ENCODE peak calls at places on chromosome 20, in eight cellular contexts. V is right lobe of liver, Y is NCI-H1105, B is kidney, G is NCI-H1436, I is NCI-H1092 treated with DMSO at 0.1 percent for 48 hours, P is fibroblast of pulmonary artery, R is NCI-H446. N is an unnamed sample.

GRCh38 chr20:13819885-13820645 is 35.2 kb downstream of the NDUFAF5 start:
- DNase-seq in G (peak; percentile 22), Y (peak; percentile 49), V (peak; percentile 22), R (peak; percentile 7), I (peak; percentile 71), P (peak; percentile 64), B (no peak), N (peak; percentile 80)

GRCh38 chr20:2387180-2387577 is 6.5 kb downstream of the TGM6 start:
- DNase-seq in V (no peak), G (no peak), R (peak; percentile 8), P (peak; percentile 33), B (no peak), Y (peak; percentile 16), I (no peak), N (no peak)

GRCh38 chr20:61437280-61438206 is 185.5 kb downstream of the CDH4 start:
- DNase-seq in V (no peak), B (peak; percentile 22), P (peak; percentile 95), Y (no peak), G (no peak), I (no peak), R (no peak), N (no peak)

GRCh38 chr20:64244281-64244805 is 11.2 kb upstream of the PCMTD2 start:
- DNase-seq in P (no peak), V (no peak), B (no peak), I (no peak), G (no peak), Y (no peak), R (no peak), N (peak; percentile 41)

GRCh38 chr20:20009784-20010253 is 7.3 kb upstream of the NAA20 start:
- DNase-seq in V (peak; percentile 45), G (no peak), Y (no peak), P (no peak), R (no peak), B (no peak), I (peak; percentile 77), N (no peak)

GRCh38 chr20:38165089-38165965 is at the start of gene TGM2:
- DNase-seq in R (no peak), G (no peak), Y (no peak), I (peak; percentile 37), B (peak; percentile 95), V (peak; percentile 96), P (peak; percentile 82), N (peak; percentile 26)

GRCh38 chr20:46139908-46140482 is 21.9 kb downstream of the CD40 start:
- DNase-seq in V (no peak), P (no peak), I (peak; percentile 69), G (peak; percentile 68), Y (peak; percentile 97), R (no peak), B (no peak), N (peak; percentile 98)

GRCh38 chr20:36121981-36122930 is 32.3 kb upstream of the EPB41L1 start:
- DNase-seq in R (no peak), I (no peak), Y (no peak), P (no peak), V (no peak), B (peak; percentile 92), G (no peak), N (peak; percentile 18)

GRCh38 chr20:62616728-62617621 is 25.3 kb upstream of the SLCO4A1 start:
- DNase-seq in G (peak; percentile 64), R (no peak), V (peak; percentile 79), Y (peak; percentile 66), I (peak; percentile 31), B (peak; percentile 93), P (peak; percentile 70), N (peak; percentile 79)

GRCh38 chr20:47143658-47144057 is 212.8 kb downstream of the ZMYND8 start:
- DNase-seq in V (no peak), B (no peak), P (no peak), I (no peak), Y (no peak), G (no peak), R (no peak), N (no peak)

GRCh38 chr20:21523398-21523868 is 9.6 kb upstream of the NKX2-2 start:
- DNase-seq in B (no peak), G (no peak), V (no peak), Y (peak; percentile 52), P (no peak), I (no peak), R (no peak), N (no peak)

GRCh38 chr20:50478162-50479036 is 31.8 kb upstream of the PTPN1 start:
- DNase-seq in G (peak; percentile 28), I (peak; percentile 17), B (peak; percentile 86), R (no peak), Y (no peak), V (peak; percentile 72), P (peak; percentile 64), N (peak; percentile 33)

GRCh38 chr20:45911486-45912343 is at the start of gene PLTP:
- DNase-seq in Y (peak; percentile 54), R (no peak), V (peak; percentile 69), G (no peak), B (peak; percentile 95), I (no peak), P (peak; percentile 75), N (peak; percentile 48)

GRCh38 chr20:53390780-53391179 is 202.9 kb downstream of the ZNF217 start:
- DNase-seq in R (no peak), G (no peak), Y (no peak), V (no peak), B (no peak), P (no peak), I (no peak), N (no peak)

GRCh38 chr20:38435555-38435939 is 419 bp upstream of the SNHG17 start:
- DNase-seq in R (no peak), V (no peak), I (no peak), Y (no peak), B (no peak), G (no peak), P (peak; percentile 67), N (no peak)

GRCh38 chr20:45419188-45420091 is 3.5 kb downstream of the PIGT start:
- DNase-seq in B (no peak), P (peak; percentile 99), R (no peak), I (peak; percentile 97), Y (peak; percentile 24), V (peak; percentile 45), G (peak; percentile 6), N (peak; percentile 98)

GRCh38 chr20:37378785-37379598 is 33.1 kb downstream of the SRC start:
- DNase-seq in Y (no peak), R (no peak), P (peak; percentile 57), V (no peak), B (peak; percentile 59), G (no peak), I (no peak), N (no peak)

GRCh38 chr20:45924391-45925261 is 9.9 kb upstream of the PCIF1 start:
- DNase-seq in V (no peak), P (peak; percentile 64), B (no peak), I (no peak), Y (no peak), G (no peak), R (no peak), N (no peak)

GRCh38 chr20:45867811-45868176 is 10.4 kb downstream of the ZSWIM3 start:
- DNase-seq in R (no peak), I (no peak), B (no peak), G (no peak), Y (no peak), V (no peak), P (peak; percentile 40), N (no peak)

GRCh38 chr20:1440024-1440423 is 26.6 kb downstream of the NSFL1C start:
- DNase-seq in Y (no peak), B (no peak), P (peak; percentile 26), R (no peak), G (no peak), I (no peak), V (no peak), N (no peak)

GRCh38 chr20:34709836-34710567 is 5.9 kb downstream of the TP53INP2 start:
- DNase-seq in I (peak; percentile 80), V (peak; percentile 70), R (no peak), P (no peak), G (peak; percentile 77), B (peak; percentile 84), Y (peak; percentile 74), N (peak; percentile 84)

GRCh38 chr20:717817-718216 is 42.2 kb upstream of the SCRT2 start:
- DNase-seq in V (no peak), P (no peak), Y (no peak), G (no peak), R (no peak), I (no peak), B (no peak), N (no peak)

GRCh38 chr20:4117867-4118266 is 102.5 kb upstream of the RNF24 start:
- DNase-seq in R (no peak), P (no peak), Y (no peak), V (no peak), B (no peak), G (no peak), I (no peak), N (no peak)

GRCh38 chr20:47391276-47392010 is 34.9 kb upstream of the ZMYND8 start:
- DNase-seq in G (no peak), V (no peak), P (no peak), B (no peak), I (no peak), R (no peak), Y (no peak), N (no peak)

GRCh38 chr20:17650301-17650761 is 31.7 kb downstream of the RRBP1 start:
- DNase-seq in B (no peak), V (no peak), G (no peak), Y (no peak), P (no peak), I (no peak), R (no peak), N (no peak)

GRCh38 chr20:21548390-21549035 is 34.6 kb upstream of the NKX2-2 start:
- DNase-seq in Y (no peak), I (no peak), P (no peak), B (no peak), G (peak; percentile 59), R (no peak), V (no peak), N (no peak)

GRCh38 chr20:16263582-16263981 is 309.7 kb downstream of the KIF16B start:
- DNase-seq in V (no peak), Y (no peak), G (no peak), P (peak; percentile 2), R (peak; percentile 77), I (no peak), B (no peak), N (no peak)

GRCh38 chr20:41108531-41108930 is 28.8 kb upstream of the PLCG1 start:
- DNase-seq in B (no peak), R (no peak), I (no peak), P (no peak), V (no peak), Y (no peak), G (no peak), N (no peak)

GRCh38 chr20:57693002-57693582 is 16.7 kb downstream of the PMEPA1 start:
- DNase-seq in P (no peak), B (peak; percentile 91), G (no peak), R (no peak), I (no peak), Y (no peak), V (no peak), N (no peak)

GRCh38 chr20:38050691-38051090 is 17.1 kb downstream of the RPRD1B start:
- DNase-seq in V (no peak), Y (no peak), R (no peak), I (no peak), G (no peak), P (peak; percentile 40), B (no peak), N (no peak)

GRCh38 chr20:38725959-38726848 is 1.9 kb downstream of the SLC32A1 start:
- DNase-seq in P (peak; percentile 39), R (peak; percentile 57), V (peak; percentile 43), B (no peak), Y (no peak), I (peak; percentile 51), G (peak; percentile 87), N (no peak)

GRCh38 chr20:24033151-24033550 is 44.6 kb upstream of the GGTLC1 start:
- DNase-seq in G (no peak), R (no peak), B (no peak), V (no peak), I (no peak), P (no peak), Y (no peak), N (no peak)

GRCh38 chr20:51156041-51156795 is 133.3 kb upstream of the KCNG1 start:
- DNase-seq in P (peak; percentile 93), V (no peak), B (no peak), I (no peak), G (no peak), Y (no peak), R (no peak), N (no peak)

GRCh38 chr20:5888051-5888450 is 62.3 kb downstream of the TRMT6 start:
- DNase-seq in R (no peak), P (no peak), I (no peak), G (no peak), Y (no peak), V (no peak), B (no peak), N (no peak)